ENCODE peak calls at places on chromosomes 7 and 10, in seven cellular contexts. W is SK-N-SH, E is MM.1S, P is HCT116, M is GM23338, X is PC-3, D is OCI-LY7. B is an unnamed sample. For H3K9me2, the result is how much of the 10 kb centered on the place peaks cover.

GRCh38 chr7:99374121-99375064 is at the start of gene ARPC1B:
- DNase-seq in X (peak), E (peak), P (peak), D (peak), W (peak), M (peak), B (peak)

GRCh38 chr7:53947670-53948226 is 594.4 kb upstream of the VSTM2A start:
- DNase-seq in D (no peak), M (no peak), W (no peak), E (no peak), P (no peak), X (no peak), B (no peak)

GRCh38 chr7:70553364-70553763 is 578.6 kb upstream of the GALNT17 start:
- DNase-seq in E (no peak), W (no peak), M (no peak), X (no peak), D (no peak), P (no peak), B (no peak)

GRCh38 chr7:140640727-140641531 is at the start of gene DENND2A:
- DNase-seq in E (no peak), P (no peak), W (peak), M (peak), D (no peak), X (peak), B (peak)

GRCh38 chr10:84076047-84076388 is 63.3 kb upstream of the GHITM start:
- DNase-seq in W (no peak), D (no peak), P (no peak), M (no peak), X (no peak), E (no peak), B (peak)

GRCh38 chr10:97197030-97197500 is 11.3 kb upstream of the SLIT1 start:
- DNase-seq in W (no peak), X (no peak), D (no peak), E (no peak), P (no peak), M (no peak), B (peak)

GRCh38 chr7:154776350-154776749 is 226.6 kb downstream of the PAXIP1 start:
- DNase-seq in M (no peak), W (no peak), E (no peak), D (peak), X (no peak), P (no peak), B (no peak)

GRCh38 chr7:114468844-114469243 is 54.2 kb downstream of the FOXP2 start:
- DNase-seq in P (no peak), W (no peak), D (no peak), M (no peak), X (no peak), E (no peak), B (peak)

GRCh38 chr7:93249749-93250148 is 17.6 kb downstream of the VPS50 start:
- DNase-seq in E (no peak), D (no peak), X (no peak), W (no peak), P (no peak), M (peak), B (peak)

GRCh38 chr10:99569253-99569939 is 36.7 kb downstream of the NKX2-3 start:
- DNase-seq in E (no peak), D (no peak), W (no peak), P (no peak), X (no peak), M (peak), B (no peak)

GRCh38 chr10:116324227-116324950 is at the start of gene CCDC172:
- DNase-seq in X (no peak), P (no peak), D (no peak), W (no peak), E (no peak), M (peak), B (no peak)

GRCh38 chr7:29113384-29114102 is 32.8 kb downstream of the CPVL start:
- DNase-seq in D (peak), W (no peak), P (peak), X (peak), M (peak), E (peak), B (peak)

GRCh38 chr10:48494073-48494472 is 110.8 kb downstream of the ARHGAP22 start:
- DNase-seq in D (no peak), X (peak), E (no peak), W (no peak), P (no peak), M (no peak), B (no peak)

GRCh38 chr10:58637372-58637771 is 124.7 kb downstream of the BICC1 start:
- DNase-seq in X (no peak), P (no peak), D (no peak), M (no peak), W (no peak), E (no peak), B (peak)

GRCh38 chr7:94274828-94275227 is 119.9 kb upstream of the COL1A2 start:
- DNase-seq in D (no peak), E (no peak), M (no peak), P (no peak), W (no peak), X (no peak), B (no peak)

GRCh38 chr7:18117482-18117881 is 89.8 kb upstream of the PRPS1L1 start:
- DNase-seq in M (no peak), X (no peak), E (no peak), D (no peak), P (no peak), W (no peak), B (peak)

GRCh38 chr7:157336383-157337315 is at the start of gene DNAJB6:
- DNase-seq in P (peak), X (peak), E (peak), M (peak), D (peak), W (peak), B (peak)

GRCh38 chr7:103902917-103903316 is 86.5 kb downstream of the RELN start:
- DNase-seq in X (no peak), D (no peak), M (no peak), W (no peak), E (no peak), P (no peak), B (no peak)

GRCh38 chr7:103905997-103906396 is 83.5 kb downstream of the RELN start:
- DNase-seq in P (no peak), M (no peak), W (no peak), E (no peak), D (no peak), X (no peak), B (no peak)
- H3K9me2 ChIP-seq in P (under half), M (under half), W (under half), E (under half), D (under half), X (under half), B (under half)

GRCh38 chr7:87870471-87870870 is 5.7 kb downstream of the SLC25A40 start:
- DNase-seq in P (no peak), W (no peak), M (no peak), D (no peak), E (no peak), X (no peak), B (no peak)
- H3K4me3 ChIP-seq in P (no peak), W (no peak), M (no peak), D (no peak), E (no peak), X (no peak), B (no peak)

GRCh38 chr7:36265720-36266119 is 112.7 kb downstream of the EEPD1 start:
- DNase-seq in M (no peak), D (no peak), P (no peak), X (no peak), W (no peak), E (no peak), B (no peak)
- H3K9me2 ChIP-seq in M (under half), D (under half), P (under half), X (under half), W (under half), E (under half), B (under half)

DNA sequence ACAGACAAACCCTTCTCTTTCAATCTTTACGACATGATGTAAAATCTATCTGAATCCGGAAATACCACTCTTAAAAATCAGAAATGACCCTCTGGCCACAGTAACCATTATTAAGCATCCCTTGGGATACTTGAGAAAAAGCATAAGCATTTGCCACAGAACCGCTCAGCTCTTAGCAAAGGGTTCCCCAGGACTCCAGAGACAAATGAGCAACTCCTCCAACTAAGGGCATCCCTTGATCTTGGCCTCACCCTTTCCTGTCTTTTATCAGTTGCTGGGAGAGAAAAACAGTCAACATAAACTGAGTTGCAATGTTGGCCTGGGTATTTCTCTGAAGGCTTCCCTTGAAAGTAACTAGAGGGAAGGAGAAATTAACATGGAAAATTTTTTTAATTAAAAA is 3.5 kb downstream of the PDLIM1 start:
- DNase-seq in D (no peak), M (no peak), P (no peak), W (no peak), X (no peak), E (no peak), B (peak)
- H3K4me3 ChIP-seq in D (no peak), M (no peak), P (no peak), W (no peak), X (no peak), E (no peak), B (peak)

DNA sequence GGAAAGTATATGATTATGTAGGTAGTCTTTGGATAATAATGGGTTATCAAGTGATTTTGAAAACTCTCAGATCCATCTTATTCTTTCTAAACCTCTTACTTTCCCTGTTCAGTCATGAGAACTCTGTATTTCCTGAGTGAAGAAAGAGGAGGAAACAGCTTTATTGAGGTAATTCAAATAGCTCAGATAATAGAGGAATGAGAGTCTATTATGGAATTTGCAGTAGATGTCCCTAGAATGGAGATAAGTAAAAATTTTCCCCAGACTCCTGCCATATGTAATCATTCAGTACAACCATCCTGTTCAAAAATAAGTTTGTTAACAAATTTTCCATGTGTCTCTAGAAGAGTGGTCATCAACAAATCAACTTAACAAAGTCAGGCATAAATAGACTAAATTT is 36.4 kb downstream of the EPDR1 start:
- DNase-seq in W (no peak), D (no peak), E (no peak), M (no peak), X (no peak), P (no peak), B (no peak)
- H3K9me2 ChIP-seq in W (under half), D (under half), E (under half), M (under half), X (under half), P (under half), B (under half)